ENCODE peak calls at places on chromosomes 13 and 19, in eight cellular contexts. One of them, this sample, is unnamed.

GRCh38 chr13:113140677-113141590 is 17.5 kb upstream of the PROZ start:
- DNase-seq in body of pancreas: no peak
- DNase-seq in foreskin fibroblast: no peak
- DNase-seq in AG04450: no peak
- DNase-seq in Panc1: no peak
- DNase-seq in GM20000: no peak
- DNase-seq in epithelial cell of esophagus: no peak
- DNase-seq in sigmoid colon: peak
- DNase-seq in this sample: no peak

GRCh38 chr19:15025237-15025636 is 24.0 kb upstream of the CASP14 start:
- DNase-seq in GM20000: peak
- DNase-seq in body of pancreas: peak
- DNase-seq in sigmoid colon: no peak
- DNase-seq in foreskin fibroblast: no peak
- DNase-seq in epithelial cell of esophagus: peak
- DNase-seq in AG04450: no peak
- DNase-seq in Panc1: no peak
- DNase-seq in this sample: peak

GRCh38 chr13:113977976-113978375 is 4.1 kb upstream of the C13orf46 start:
- DNase-seq in GM20000: no peak
- DNase-seq in foreskin fibroblast: no peak
- DNase-seq in AG04450: no peak
- DNase-seq in sigmoid colon: peak
- DNase-seq in epithelial cell of esophagus: no peak
- DNase-seq in Panc1: no peak
- DNase-seq in body of pancreas: no peak
- DNase-seq in this sample: no peak

GRCh38 chr19:29048873-29049272 is 164.1 kb downstream of the UQCRFS1 start:
- DNase-seq in AG04450: no peak
- DNase-seq in foreskin fibroblast: no peak
- DNase-seq in GM20000: no peak
- DNase-seq in sigmoid colon: peak
- DNase-seq in epithelial cell of esophagus: no peak
- DNase-seq in body of pancreas: no peak
- DNase-seq in Panc1: no peak
- DNase-seq in this sample: no peak

GRCh38 chr13:36344886-36345437 is 1.2 kb downstream of the SPART start:
- DNase-seq in epithelial cell of esophagus: peak
- DNase-seq in Panc1: no peak
- DNase-seq in body of pancreas: no peak
- DNase-seq in foreskin fibroblast: no peak
- DNase-seq in AG04450: no peak
- DNase-seq in GM20000: peak
- DNase-seq in sigmoid colon: no peak
- DNase-seq in this sample: peak

GRCh38 chr13:101449971-101450748 is 2.3 kb upstream of the ITGBL1 start:
- DNase-seq in GM20000: no peak
- DNase-seq in AG04450: peak
- DNase-seq in epithelial cell of esophagus: peak
- DNase-seq in Panc1: peak
- DNase-seq in body of pancreas: no peak
- DNase-seq in foreskin fibroblast: peak
- DNase-seq in sigmoid colon: no peak
- DNase-seq in this sample: no peak

GRCh38 chr19:34639491-34640085 is 37.4 kb downstream of the SCGB2B2 start:
- DNase-seq in GM20000: peak
- DNase-seq in body of pancreas: peak
- DNase-seq in foreskin fibroblast: peak
- DNase-seq in Panc1: peak
- DNase-seq in AG04450: peak
- DNase-seq in sigmoid colon: no peak
- DNase-seq in epithelial cell of esophagus: peak
- DNase-seq in this sample: peak

GRCh38 chr19:38207543-38207942 is 16.5 kb downstream of the DPF1 start:
- DNase-seq in epithelial cell of esophagus: no peak
- DNase-seq in GM20000: no peak
- DNase-seq in Panc1: no peak
- DNase-seq in AG04450: no peak
- DNase-seq in sigmoid colon: no peak
- DNase-seq in foreskin fibroblast: no peak
- DNase-seq in body of pancreas: no peak
- DNase-seq in this sample: no peak

GRCh38 chr19:16025108-16026101 is 50.9 kb upstream of the TPM4 start:
- DNase-seq in epithelial cell of esophagus: peak
- DNase-seq in AG04450: peak
- DNase-seq in GM20000: no peak
- DNase-seq in body of pancreas: peak
- DNase-seq in sigmoid colon: peak
- DNase-seq in Panc1: peak
- DNase-seq in foreskin fibroblast: peak
- DNase-seq in this sample: peak

GRCh38 chr19:38862321-38863059 is 12.7 kb upstream of the HNRNPL start:
- DNase-seq in foreskin fibroblast: peak
- DNase-seq in epithelial cell of esophagus: no peak
- DNase-seq in body of pancreas: peak
- DNase-seq in AG04450: no peak
- DNase-seq in Panc1: no peak
- DNase-seq in GM20000: no peak
- DNase-seq in sigmoid colon: peak
- DNase-seq in this sample: no peak

GRCh38 chr13:113749507-113749906 is 9.5 kb upstream of the TMEM255B start:
- DNase-seq in AG04450: no peak
- DNase-seq in epithelial cell of esophagus: no peak
- DNase-seq in sigmoid colon: no peak
- DNase-seq in body of pancreas: no peak
- DNase-seq in foreskin fibroblast: no peak
- DNase-seq in Panc1: no peak
- DNase-seq in GM20000: no peak
- DNase-seq in this sample: no peak

GRCh38 chr19:8240274-8241229 is 31.4 kb downstream of the CERS4 start:
- DNase-seq in epithelial cell of esophagus: peak
- DNase-seq in foreskin fibroblast: peak
- DNase-seq in body of pancreas: peak
- DNase-seq in GM20000: peak
- DNase-seq in Panc1: no peak
- DNase-seq in AG04450: peak
- DNase-seq in sigmoid colon: peak
- DNase-seq in this sample: peak

GRCh38 chr13:112711528-112712265 is 21.9 kb downstream of the ATP11A start:
- DNase-seq in GM20000: peak
- DNase-seq in epithelial cell of esophagus: peak
- DNase-seq in foreskin fibroblast: peak
- DNase-seq in sigmoid colon: peak
- DNase-seq in AG04450: peak
- DNase-seq in Panc1: no peak
- DNase-seq in body of pancreas: peak
- DNase-seq in this sample: peak

GRCh38 chr19:23415561-23416191 is 20.4 kb upstream of the ZNF91 start:
- DNase-seq in body of pancreas: peak
- DNase-seq in AG04450: no peak
- DNase-seq in epithelial cell of esophagus: peak
- DNase-seq in foreskin fibroblast: peak
- DNase-seq in GM20000: peak
- DNase-seq in Panc1: no peak
- DNase-seq in sigmoid colon: no peak
- DNase-seq in this sample: peak

GRCh38 chr19:10501971-10502523 is 1.1 kb downstream of the KEAP1 start:
- DNase-seq in epithelial cell of esophagus: peak
- DNase-seq in AG04450: no peak
- DNase-seq in GM20000: peak
- DNase-seq in Panc1: no peak
- DNase-seq in foreskin fibroblast: peak
- DNase-seq in sigmoid colon: peak
- DNase-seq in body of pancreas: peak
- DNase-seq in this sample: peak

GRCh38 chr19:41408256-41408655 is 10.6 kb downstream of the BCKDHA start:
- DNase-seq in AG04450: no peak
- DNase-seq in GM20000: no peak
- DNase-seq in Panc1: no peak
- DNase-seq in epithelial cell of esophagus: no peak
- DNase-seq in body of pancreas: no peak
- DNase-seq in foreskin fibroblast: no peak
- DNase-seq in sigmoid colon: no peak
- DNase-seq in this sample: no peak
- TF ChIP-seq CTCF in AG04450: no peak
- TF ChIP-seq CTCF in GM20000: no peak
- TF ChIP-seq CTCF in Panc1: no peak
- TF ChIP-seq CTCF in epithelial cell of esophagus: no peak
- TF ChIP-seq CTCF in body of pancreas: no peak
- TF ChIP-seq CTCF in foreskin fibroblast: no peak
- TF ChIP-seq CTCF in sigmoid colon: no peak
- TF ChIP-seq CTCF in this sample: no peak

GRCh38 chr13:44021422-44021821 is 141.7 kb downstream of the LACC1 start:
- DNase-seq in sigmoid colon: no peak
- DNase-seq in AG04450: no peak
- DNase-seq in body of pancreas: no peak
- DNase-seq in foreskin fibroblast: no peak
- DNase-seq in GM20000: no peak
- DNase-seq in epithelial cell of esophagus: no peak
- DNase-seq in Panc1: no peak
- DNase-seq in this sample: no peak

GRCh38 chr13:44022196-44022595 is 142.5 kb downstream of the LACC1 start:
- DNase-seq in Panc1: no peak
- DNase-seq in foreskin fibroblast: peak
- DNase-seq in epithelial cell of esophagus: peak
- DNase-seq in body of pancreas: no peak
- DNase-seq in sigmoid colon: no peak
- DNase-seq in GM20000: no peak
- DNase-seq in AG04450: no peak
- DNase-seq in this sample: no peak

GRCh38 chr13:44024496-44025155 is 144.9 kb downstream of the LACC1 start:
- DNase-seq in epithelial cell of esophagus: peak
- DNase-seq in foreskin fibroblast: no peak
- DNase-seq in sigmoid colon: no peak
- DNase-seq in AG04450: no peak
- DNase-seq in GM20000: no peak
- DNase-seq in Panc1: no peak
- DNase-seq in body of pancreas: no peak
- DNase-seq in this sample: no peak

GRCh38 chr13:44030615-44031014 is 150.9 kb downstream of the LACC1 start:
- DNase-seq in GM20000: no peak
- DNase-seq in sigmoid colon: no peak
- DNase-seq in Panc1: no peak
- DNase-seq in foreskin fibroblast: no peak
- DNase-seq in AG04450: no peak
- DNase-seq in body of pancreas: no peak
- DNase-seq in epithelial cell of esophagus: no peak
- DNase-seq in this sample: no peak

DNA sequence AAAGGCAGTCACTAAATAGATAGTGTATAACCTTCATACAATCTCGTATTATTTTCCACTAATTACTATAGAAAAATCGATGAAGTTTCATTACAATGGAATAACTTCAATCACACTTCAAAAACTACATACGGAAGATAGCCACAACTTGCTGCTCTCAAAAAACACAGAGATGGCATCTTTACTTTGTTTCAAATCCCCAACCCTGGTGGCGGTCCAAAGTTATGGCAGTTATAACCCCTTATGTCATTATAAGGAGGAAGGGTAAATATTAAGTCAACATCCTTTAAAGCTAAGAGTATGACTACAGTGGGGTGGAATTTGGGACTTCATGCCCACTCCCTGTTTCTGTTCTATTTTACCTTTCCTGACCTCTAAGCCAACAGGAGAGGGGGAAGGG is 146.5 kb downstream of the LACC1 start:
- DNase-seq in epithelial cell of esophagus: no peak
- DNase-seq in sigmoid colon: no peak
- DNase-seq in Panc1: no peak
- DNase-seq in GM20000: no peak
- DNase-seq in foreskin fibroblast: no peak
- DNase-seq in body of pancreas: no peak
- DNase-seq in AG04450: no peak
- DNase-seq in this sample: no peak
- TF ChIP-seq CTCF in epithelial cell of esophagus: no peak
- TF ChIP-seq CTCF in sigmoid colon: no peak
- TF ChIP-seq CTCF in Panc1: no peak
- TF ChIP-seq CTCF in GM20000: no peak
- TF ChIP-seq CTCF in foreskin fibroblast: no peak
- TF ChIP-seq CTCF in body of pancreas: no peak
- TF ChIP-seq CTCF in AG04450: no peak
- TF ChIP-seq CTCF in this sample: no peak

GRCh38 chr19:6963937-6964336 is 57.3 kb downstream of the MBD3L2B start:
- DNase-seq in GM20000: peak
- DNase-seq in AG04450: no peak
- DNase-seq in body of pancreas: no peak
- DNase-seq in foreskin fibroblast: no peak
- DNase-seq in sigmoid colon: no peak
- DNase-seq in Panc1: no peak
- DNase-seq in epithelial cell of esophagus: no peak
- DNase-seq in this sample: peak
- TF ChIP-seq CTCF in GM20000: peak
- TF ChIP-seq CTCF in AG04450: no peak
- TF ChIP-seq CTCF in body of pancreas: no peak
- TF ChIP-seq CTCF in foreskin fibroblast: no peak
- TF ChIP-seq CTCF in sigmoid colon: no peak
- TF ChIP-seq CTCF in Panc1: peak
- TF ChIP-seq CTCF in epithelial cell of esophagus: no peak
- TF ChIP-seq CTCF in this sample: peak

DNA sequence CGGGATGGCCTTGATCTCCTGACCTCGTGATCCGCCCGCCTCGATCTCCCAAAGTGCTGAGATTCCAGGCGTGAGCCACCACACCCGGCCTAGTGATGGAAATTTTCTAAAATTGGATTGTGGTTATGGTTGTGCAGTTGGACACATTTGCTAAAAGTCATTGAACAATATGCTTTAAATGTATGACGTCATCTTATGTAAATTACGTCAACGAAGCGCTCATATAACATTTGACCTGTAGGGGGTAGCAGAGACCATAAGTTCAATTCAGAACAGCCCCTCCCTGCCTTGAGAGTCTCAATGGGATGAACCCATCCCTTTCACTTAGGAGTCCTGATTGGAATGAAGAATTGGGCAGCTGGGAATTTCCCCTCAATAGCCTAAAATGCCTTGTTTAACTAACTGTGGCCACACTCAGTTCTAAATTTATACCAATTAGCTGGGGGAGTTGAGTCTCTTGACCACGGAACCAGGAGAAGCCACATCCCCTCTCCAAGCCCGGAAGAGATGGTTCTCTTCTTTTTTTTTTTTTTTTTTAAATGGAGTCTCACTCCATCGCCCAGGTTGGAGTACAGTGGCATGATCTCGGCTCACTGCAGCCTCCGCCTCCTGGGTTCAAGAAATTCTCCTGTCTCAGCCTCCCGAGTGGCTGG is 15.2 kb upstream of the TLE6 start:
- DNase-seq in body of pancreas: peak
- DNase-seq in epithelial cell of esophagus: peak
- DNase-seq in GM20000: peak
- DNase-seq in AG04450: peak
- DNase-seq in sigmoid colon: no peak
- DNase-seq in Panc1: no peak
- DNase-seq in foreskin fibroblast: peak
- DNase-seq in this sample: peak
- TF ChIP-seq CTCF in body of pancreas: peak
- TF ChIP-seq CTCF in epithelial cell of esophagus: peak
- TF ChIP-seq CTCF in GM20000: peak
- TF ChIP-seq CTCF in AG04450: peak
- TF ChIP-seq CTCF in sigmoid colon: peak
- TF ChIP-seq CTCF in Panc1: peak
- TF ChIP-seq CTCF in foreskin fibroblast: peak
- TF ChIP-seq CTCF in this sample: peak